ENCODE peak calls at places on chromosomes 7 and 10, in seven cellular contexts. T is upper lobe of left lung, N is esophagus squamous epithelium, H is lower leg skin, U is fibroblast of the aortic adventitia, A is body of pancreas, Z is Calu3. E is an unnamed sample.
A peak's percentile ranks its signal among the peaks of the same experiment; 100 is the strongest.

GRCh38 chr7:128417071-128417470 is 7.3 kb upstream of the IMPDH1 start:
- DNase-seq in H (no peak), Z (no peak), A (no peak), U (no peak), N (no peak), T (no peak), E (no peak)

GRCh38 chr7:12730523-12730922 is 43.1 kb downstream of the ARL4A start:
- DNase-seq in U (no peak), H (no peak), N (no peak), T (no peak), Z (no peak), A (no peak), E (no peak)

GRCh38 chr10:79415736-79416577 is 29.5 kb downstream of the ZCCHC24 start:
- DNase-seq in T (no peak), N (no peak), A (peak; percentile 6), H (no peak), Z (no peak), U (no peak), E (no peak)

GRCh38 chr7:133481676-133482075 is 228.8 kb downstream of the EXOC4 start:
- DNase-seq in U (peak; percentile 78), Z (peak; percentile 3), N (no peak), A (no peak), H (no peak), T (no peak), E (peak; percentile 26)

GRCh38 chr10:101161494-101162299 is 30.6 kb downstream of the TLX1 start:
- DNase-seq in H (peak; percentile 51), U (peak; percentile 82), T (no peak), N (no peak), A (peak; percentile 76), Z (peak; percentile 58), E (peak; percentile 91)

GRCh38 chr7:157904211-157904865 is 567.5 kb downstream of the DNAJB6 start:
- DNase-seq in A (no peak), H (no peak), N (no peak), T (peak; percentile 47), U (no peak), Z (no peak), E (no peak)

GRCh38 chr7:67902143-67902542 is 905.5 kb downstream of the TYW1 start:
- DNase-seq in U (no peak), N (no peak), A (no peak), H (no peak), Z (no peak), T (no peak), E (no peak)

GRCh38 chr7:79421751-79422150 is 31.7 kb downstream of the MAGI2 start:
- DNase-seq in A (no peak), U (no peak), H (no peak), Z (no peak), T (no peak), N (no peak), E (no peak)

GRCh38 chr7:22356010-22356854 is 722 bp downstream of the RAPGEF5 start:
- DNase-seq in A (peak; percentile 27), H (no peak), T (peak; percentile 70), N (no peak), U (no peak), Z (peak; percentile 38), E (peak; percentile 30)

GRCh38 chr10:5234106-5234877 is 37.7 kb downstream of the AKR1C4 start:
- DNase-seq in A (peak; percentile 63), T (no peak), N (no peak), H (peak; percentile 55), U (peak; percentile 72), Z (peak; percentile 56), E (peak; percentile 73)

GRCh38 chr10:114100848-114101741 is 57.4 kb downstream of the ADRB1 start:
- DNase-seq in U (peak; percentile 33), N (no peak), H (no peak), Z (no peak), T (peak; percentile 82), A (peak; percentile 33), E (no peak)

GRCh38 chr10:62690703-62691102 is 113.8 kb upstream of the ADO start:
- DNase-seq in H (no peak), U (no peak), T (no peak), A (no peak), Z (no peak), N (no peak), E (no peak)

GRCh38 chr7:77327932-77328628 is 88.1 kb downstream of the GSAP start:
- DNase-seq in U (no peak), T (no peak), Z (no peak), A (no peak), H (no peak), N (no peak), E (no peak)

GRCh38 chr7:55534262-55534915 is 37.9 kb downstream of the VOPP1 start:
- DNase-seq in N (peak; percentile 47), A (no peak), T (no peak), Z (no peak), H (peak; percentile 42), U (peak; percentile 68), E (peak; percentile 70)

GRCh38 chr7:138776156-138776833 is 21.5 kb upstream of the TMEM213 start:
- DNase-seq in H (no peak), U (no peak), A (no peak), Z (no peak), N (no peak), T (no peak), E (no peak)

GRCh38 chr10:46035923-46036849 is 5.8 kb upstream of the NCOA4 start:
- DNase-seq in Z (no peak), N (no peak), U (no peak), H (no peak), T (peak; percentile 60), A (peak; percentile 30), E (no peak)

GRCh38 chr7:22972207-22972606 is 41.7 kb downstream of the HYCC1 start:
- DNase-seq in N (no peak), H (no peak), T (no peak), A (no peak), Z (no peak), U (peak; percentile 29), E (no peak)

GRCh38 chr7:95155965-95156364 is 168.4 kb downstream of the PON1 start:
- DNase-seq in Z (no peak), A (peak; percentile 80), T (peak; percentile 42), U (no peak), H (no peak), N (no peak), E (no peak)

GRCh38 chr7:151081170-151082101 is 827 bp upstream of the FASTK start:
- DNase-seq in H (no peak), Z (peak; percentile 35), A (no peak), N (no peak), U (no peak), T (peak; percentile 88), E (no peak)

GRCh38 chr10:688621-689426 is 644 bp downstream of the DIP2C start:
- DNase-seq in U (peak; percentile 54), H (no peak), A (peak; percentile 49), Z (peak; percentile 32), N (no peak), T (peak; percentile 89), E (no peak)

GRCh38 chr10:4947039-4947634 is 16.1 kb upstream of the AKR1C1 start:
- DNase-seq in Z (no peak), U (peak; percentile 71), H (no peak), T (no peak), N (no peak), A (no peak), E (no peak)

GRCh38 chr7:29826904-29827303 is 20.6 kb downstream of the WIPF3 start:
- DNase-seq in U (no peak), Z (no peak), N (no peak), H (no peak), T (no peak), A (no peak), E (no peak)

GRCh38 chr7:42611961-42612360 is 299.9 kb downstream of the C7orf25 start:
- DNase-seq in A (no peak), H (no peak), Z (no peak), T (no peak), N (no peak), U (no peak), E (no peak)

GRCh38 chr7:120272261-120272895 is 597 bp upstream of the KCND2 start:
- DNase-seq in Z (peak; percentile 40), A (no peak), T (no peak), H (no peak), N (no peak), U (peak; percentile 82), E (peak; percentile 56)

GRCh38 chr10:71957546-71958275 is 6.5 kb upstream of the CHST3 start:
- DNase-seq in A (no peak), N (no peak), U (peak; percentile 14), T (no peak), Z (no peak), H (no peak), E (no peak)
- TF ChIP-seq CTCF in A (no peak), N (no peak), U (no peak), T (no peak), Z (no peak), H (no peak), E (no peak)

DNA sequence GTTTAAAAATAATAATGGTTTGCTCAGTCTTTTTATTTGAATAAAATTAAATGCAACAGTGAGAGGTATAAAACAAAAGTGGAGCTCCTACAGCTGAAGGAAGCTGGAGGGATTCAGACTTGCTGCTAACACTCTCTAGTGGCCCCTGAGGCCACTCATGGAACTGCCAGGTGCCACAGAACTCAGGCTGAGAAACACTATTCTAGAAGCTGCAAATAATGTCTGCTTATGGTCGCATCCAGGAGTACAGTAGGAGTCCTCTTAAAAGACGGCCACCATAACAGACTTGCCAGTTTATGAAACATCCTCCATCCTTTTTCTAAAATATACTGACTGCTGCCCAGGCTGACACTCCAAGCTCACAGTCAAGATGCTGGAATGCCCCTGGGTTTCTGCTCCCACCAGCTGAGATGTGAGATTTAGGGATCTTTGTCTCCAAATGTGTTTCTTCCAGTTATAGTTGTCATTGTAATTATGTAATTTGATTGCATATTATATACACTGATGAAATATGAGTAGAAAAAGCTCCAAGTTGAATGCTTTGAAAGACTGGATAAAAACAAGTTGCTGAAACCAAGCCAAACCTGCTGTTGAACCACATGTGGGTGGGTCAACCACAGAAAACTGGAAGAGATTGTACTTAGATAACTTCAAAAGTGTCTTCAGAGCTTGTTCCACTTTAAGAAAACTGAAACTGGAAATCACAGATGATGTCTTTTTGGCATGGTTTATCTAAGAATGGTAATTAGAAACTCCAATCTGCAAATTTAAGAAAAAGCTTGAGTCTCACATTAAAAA is 213.7 kb upstream of the AOAH start:
- DNase-seq in Z (no peak), T (no peak), N (no peak), U (no peak), A (no peak), H (no peak), E (no peak)
- TF ChIP-seq CTCF in Z (no peak), T (no peak), N (no peak), U (no peak), A (no peak), H (no peak), E (no peak)

GRCh38 chr10:111360260-111360925 is 283.6 kb downstream of the ADRA2A start:
- DNase-seq in T (no peak), H (no peak), Z (peak; percentile 59), U (peak; percentile 4), N (no peak), A (peak; percentile 61), E (no peak)
- TF ChIP-seq CTCF in T (no peak), H (no peak), Z (peak; percentile 47), U (peak; percentile 18), N (peak; percentile 7), A (peak; percentile 73), E (peak; percentile 10)

DNA sequence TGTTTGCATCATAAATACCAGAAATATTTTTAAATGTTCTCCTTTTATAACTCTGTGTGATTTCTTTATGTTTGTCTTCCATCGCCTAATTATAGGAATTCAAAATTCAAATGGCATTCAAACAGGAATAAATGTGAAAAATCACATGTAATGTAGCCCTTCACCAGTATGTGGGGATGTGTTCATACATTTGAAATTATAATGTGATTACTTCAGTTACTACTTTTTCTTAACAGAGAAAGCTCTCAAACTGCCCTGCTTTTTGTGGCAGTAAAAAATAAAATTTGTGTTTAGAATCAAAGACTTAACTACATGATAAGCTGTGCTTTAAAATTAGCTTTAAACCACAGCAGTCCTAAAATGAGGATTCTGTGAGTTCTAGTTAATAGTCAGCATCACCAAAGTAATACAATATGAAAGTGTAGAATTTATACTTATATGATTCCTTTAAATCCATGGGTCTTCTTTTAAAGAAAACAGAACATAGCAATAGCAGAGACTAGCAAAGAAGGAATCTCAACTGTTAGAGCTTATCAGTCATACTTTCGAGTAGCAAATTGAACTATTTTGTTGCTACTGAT is 7.8 kb upstream of the HERC4 start:
- DNase-seq in U (peak; percentile 73), A (no peak), Z (no peak), H (no peak), N (no peak), T (no peak), E (peak; percentile 56)
- TF ChIP-seq CTCF in U (peak; percentile 51), A (peak; percentile 63), Z (peak; percentile 23), H (no peak), N (peak; percentile 52), T (no peak), E (peak; percentile 56)